ENCODE peak calls at places on chromosomes 12 and 14, in six cellular contexts. O, P, A, J, X and K are unnamed samples.

GRCh38 chr12:6620137-6620884 is 13.1 kb upstream of the CHD4 start:
- DNase-seq in J (peak), A (no peak), X (no peak), O (no peak), P (no peak), K (no peak)

GRCh38 chr14:94384342-94384741 is 4.1 kb downstream of the SERPINA1 start:
- DNase-seq in X (no peak), A (no peak), P (no peak), J (no peak), O (no peak), K (no peak)

GRCh38 chr14:53964249-53964648 is 7.6 kb upstream of the BMP4 start:
- DNase-seq in P (no peak), J (no peak), X (peak), A (no peak), O (no peak), K (no peak)

GRCh38 chr12:120376416-120376815 is 7.5 kb upstream of the MSI1 start:
- DNase-seq in X (no peak), J (no peak), A (no peak), O (no peak), P (no peak), K (no peak)

GRCh38 chr14:97994020-97994531 is 1196.9 kb downstream of the VRK1 start:
- DNase-seq in O (no peak), A (no peak), X (no peak), P (peak), J (no peak), K (no peak)

GRCh38 chr12:25130741-25131188 is 64.2 kb downstream of the DNAI7 start:
- DNase-seq in P (no peak), X (peak), J (no peak), A (peak), O (no peak), K (no peak)

GRCh38 chr14:70047598-70048312 is 141.0 kb downstream of the SLC8A3 start:
- DNase-seq in O (no peak), P (no peak), J (no peak), X (no peak), A (no peak), K (no peak)

GRCh38 chr12:95227818-95228356 is 10.3 kb downstream of the VEZT start:
- DNase-seq in A (no peak), X (no peak), O (no peak), J (no peak), P (no peak), K (no peak)

GRCh38 chr12:53180931-53181645 is 363 bp upstream of the CSAD start:
- DNase-seq in O (no peak), X (peak), P (peak), J (peak), A (no peak), K (no peak)

GRCh38 chr14:66746316-66747006 is 238.5 kb downstream of the GPHN start:
- DNase-seq in A (peak), J (no peak), P (no peak), X (peak), O (no peak), K (no peak)

GRCh38 chr14:71620401-71620800 is 311.8 kb upstream of the RGS6 start:
- DNase-seq in O (no peak), X (peak), J (no peak), P (no peak), A (no peak), K (no peak)

GRCh38 chr14:105142651-105143450 is 25.7 kb downstream of the JAG2 start:
- DNase-seq in X (no peak), P (no peak), O (peak), J (no peak), A (no peak), K (no peak)

GRCh38 chr14:70186826-70187483 is 1.8 kb downstream of the SLC8A3 start:
- DNase-seq in J (no peak), A (no peak), O (no peak), P (peak), X (no peak), K (no peak)

GRCh38 chr14:104678346-104678745 is 11.1 kb upstream of the INF2 start:
- DNase-seq in X (no peak), O (no peak), P (peak), A (no peak), J (peak), K (no peak)

GRCh38 chr12:62761658-62762057 is 173.3 kb downstream of the PPM1H start:
- DNase-seq in A (no peak), X (no peak), J (no peak), O (no peak), P (no peak), K (no peak)

GRCh38 chr14:24181251-24182077 is 7.2 kb downstream of the IPO4 start:
- DNase-seq in A (no peak), X (no peak), O (no peak), P (no peak), J (no peak), K (no peak)

GRCh38 chr12:24113701-24114100 is 164.2 kb upstream of the SOX5 start:
- DNase-seq in J (no peak), O (no peak), A (no peak), X (no peak), P (no peak), K (no peak)

GRCh38 chr14:39266589-39266870 is 32.8 kb downstream of the MIA2 start:
- DNase-seq in O (no peak), J (no peak), A (no peak), X (no peak), P (peak), K (no peak)

GRCh38 chr12:113898466-113898865 is 67.7 kb downstream of the RBM19 start:
- DNase-seq in X (no peak), O (no peak), P (no peak), A (no peak), J (no peak), K (no peak)

GRCh38 chr14:101559624-101560533 is 1.4 kb upstream of the DIO3 start:
- DNase-seq in P (no peak), O (no peak), J (no peak), X (no peak), A (no peak), K (no peak)

GRCh38 chr12:57518920-57519757 is 1.2 kb downstream of the DDIT3 start:
- DNase-seq in O (no peak), X (peak), A (no peak), J (no peak), P (no peak), K (no peak)

GRCh38 chr12:53006810-53007742 is 820 bp downstream of the EIF4B start:
- DNase-seq in A (peak), P (peak), X (peak), J (peak), O (no peak), K (peak)

GRCh38 chr12:131882804-131883520 is 11.5 kb upstream of the ULK1 start:
- DNase-seq in A (no peak), X (no peak), J (no peak), P (no peak), O (no peak), K (no peak)

GRCh38 chr12:119700078-119700477 is 32.1 kb downstream of the PRKAB1 start:
- DNase-seq in A (no peak), P (no peak), J (no peak), X (no peak), O (no peak), K (no peak)

GRCh38 chr12:111448266-111448830 is 42.6 kb downstream of the SH2B3 start:
- DNase-seq in X (no peak), A (no peak), J (no peak), P (peak), O (no peak), K (no peak)

GRCh38 chr14:89813485-89814080 is 140.9 kb downstream of the EFCAB11 start:
- DNase-seq in J (no peak), O (no peak), A (peak), X (peak), P (no peak), K (no peak)

GRCh38 chr12:53988519-53989226 is 3.7 kb downstream of the HOXC10 start:
- DNase-seq in P (no peak), J (peak), A (no peak), O (no peak), X (no peak), K (no peak)

GRCh38 chr14:21105095-21105494 is 4.2 kb downstream of the TMEM253 start:
- DNase-seq in O (no peak), J (no peak), X (no peak), A (no peak), P (no peak), K (no peak)

GRCh38 chr14:91119556-91120311 is 5.9 kb downstream of the DGLUCY start:
- DNase-seq in X (peak), A (no peak), O (no peak), P (no peak), J (no peak), K (no peak)

GRCh38 chr12:6532051-6532926 is 2.0 kb upstream of the GAPDH start:
- DNase-seq in X (peak), O (peak), P (peak), J (no peak), A (peak), K (peak)

GRCh38 chr12:123102781-123103503 is 47.9 kb downstream of the PITPNM2 start:
- DNase-seq in X (no peak), J (no peak), O (no peak), P (no peak), A (no peak), K (no peak)

GRCh38 chr12:75623631-75624118 is 112.3 kb upstream of the KRR1 start:
- DNase-seq in P (no peak), X (peak), A (no peak), O (no peak), J (no peak), K (no peak)

DNA sequence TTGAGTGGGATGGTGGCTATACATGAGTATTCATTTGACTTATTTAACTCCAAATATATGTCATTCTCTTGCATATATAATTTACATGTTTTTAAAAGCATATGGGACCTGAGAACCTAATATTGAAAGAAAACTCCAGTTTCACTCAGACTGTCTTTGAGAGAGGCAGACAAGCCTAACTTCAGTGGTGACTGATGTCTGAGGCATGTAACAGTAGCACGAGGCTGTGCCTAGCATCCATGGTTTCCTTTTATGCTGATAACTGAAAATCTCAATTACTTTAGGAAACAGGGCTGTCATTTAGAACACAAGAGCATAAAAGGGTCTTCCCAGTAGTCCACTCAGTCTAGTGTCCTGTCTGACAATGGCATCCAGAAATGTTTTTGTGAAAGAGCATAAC is 24.2 kb downstream of the MAPK1IP1L start:
- DNase-seq in O (no peak), P (no peak), A (no peak), J (no peak), X (peak), K (no peak)
- H3K27ac ChIP-seq in O (no peak), P (no peak), A (no peak), J (no peak), X (peak), K (no peak)

DNA sequence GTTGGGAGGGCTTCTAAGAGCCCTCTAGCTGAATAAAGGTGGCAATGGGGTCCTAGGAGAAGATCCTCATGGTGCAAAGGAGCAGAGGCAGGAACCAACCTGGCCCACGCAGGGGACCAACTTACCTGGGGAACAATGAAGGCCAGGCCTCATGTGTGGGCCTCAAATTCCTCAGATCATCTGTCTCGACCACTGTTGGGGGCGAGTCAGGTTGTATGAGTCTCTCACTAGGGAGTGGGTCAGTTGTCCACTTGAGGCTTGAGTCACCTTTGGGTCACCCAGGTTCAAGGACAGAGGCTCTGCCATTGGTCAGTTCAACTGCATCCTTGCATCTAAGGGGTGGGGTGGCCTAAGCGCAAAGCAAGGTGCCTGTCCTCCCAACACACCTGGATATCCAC is 43.7 kb upstream of the BDKRB2 start:
- DNase-seq in A (no peak), O (no peak), P (no peak), X (no peak), J (no peak), K (no peak)
- H3K27ac ChIP-seq in A (no peak), O (no peak), P (no peak), X (no peak), J (no peak), K (no peak)

GRCh38 chr12:3998397-3998796 is 125.2 kb upstream of the PARP11 start:
- DNase-seq in O (no peak), A (no peak), P (no peak), J (no peak), X (no peak), K (no peak)

GRCh38 chr12:3999904-4000303 is 126.7 kb upstream of the PARP11 start:
- DNase-seq in X (no peak), J (no peak), O (no peak), A (no peak), P (no peak), K (no peak)

GRCh38 chr12:4001869-4002268 is 128.7 kb upstream of the PARP11 start:
- DNase-seq in O (no peak), J (no peak), X (no peak), P (no peak), A (no peak), K (no peak)

GRCh38 chr12:4001031-4001430 is 127.8 kb upstream of the PARP11 start:
- DNase-seq in P (no peak), A (no peak), J (no peak), X (no peak), O (no peak), K (no peak)

DNA sequence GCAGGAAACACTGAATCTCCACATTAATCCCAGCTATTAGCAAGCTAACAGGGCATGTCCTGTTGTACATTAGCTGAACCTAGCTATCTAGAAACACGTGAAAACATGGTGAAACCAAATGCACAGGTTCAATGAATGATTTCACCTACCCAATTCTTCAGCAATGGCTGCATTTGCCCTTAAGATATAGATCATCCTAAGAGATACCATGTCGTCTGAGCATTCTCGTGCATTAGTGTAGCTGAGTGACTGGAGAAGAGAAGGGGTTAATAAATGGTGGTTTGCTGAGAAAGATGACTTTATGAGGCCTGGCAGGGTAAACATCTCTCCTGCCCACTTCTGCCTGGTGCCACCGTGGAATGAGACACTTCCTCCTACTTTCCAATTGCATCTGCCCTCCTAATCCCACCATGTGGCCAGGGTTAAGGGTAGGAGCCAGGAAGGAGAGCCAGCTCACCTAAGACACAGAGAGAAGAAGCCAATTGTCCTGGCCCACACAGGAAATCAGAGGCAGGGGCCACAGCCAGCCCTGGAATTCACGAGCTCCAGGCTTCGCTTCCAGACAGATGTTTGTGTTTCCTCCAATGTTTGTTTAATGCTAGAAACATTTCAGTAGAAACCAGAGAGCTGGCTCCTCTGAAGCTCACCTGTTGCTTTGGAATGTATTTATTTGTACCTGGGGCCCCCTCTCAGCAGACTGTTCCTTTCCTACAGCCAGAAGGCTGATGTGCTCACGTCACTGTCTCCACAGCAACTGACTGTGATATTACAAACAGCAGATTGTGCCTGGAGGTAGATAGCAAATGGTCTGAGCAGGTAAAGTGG is 126.0 kb upstream of the PARP11 start:
- DNase-seq in P (no peak), X (no peak), A (no peak), J (no peak), O (no peak), K (no peak)
- H3K27ac ChIP-seq in P (no peak), X (no peak), A (no peak), J (peak), O (no peak), K (no peak)

GRCh38 chr12:107092669-107093546 is 441 bp downstream of the CRY1 start:
- DNase-seq in X (peak), A (no peak), O (peak), P (peak), J (peak), K (no peak)

GRCh38 chr12:107091381-107091780 is 2.0 kb downstream of the CRY1 start:
- DNase-seq in X (peak), O (no peak), A (no peak), P (no peak), J (no peak), K (no peak)

GRCh38 chr12:107093547-107094448 is at the start of gene CRY1:
- DNase-seq in X (peak), P (peak), A (peak), J (peak), O (peak), K (peak)

GRCh38 chr12:107088912-107089311 is 4.4 kb downstream of the CRY1 start:
- DNase-seq in O (no peak), J (no peak), A (no peak), X (no peak), P (no peak), K (no peak)

GRCh38 chr12:107091989-107092641 is 1.2 kb downstream of the CRY1 start:
- DNase-seq in A (peak), P (no peak), X (peak), O (no peak), J (no peak), K (peak)
- H3K27ac ChIP-seq in A (peak), P (peak), X (peak), O (peak), J (peak), K (peak)

GRCh38 chr12:15627995-15628945 is 160.9 kb downstream of the EPS8 start:
- DNase-seq in X (no peak), J (no peak), A (no peak), P (no peak), O (no peak), K (no peak)

GRCh38 chr12:15632708-15633107 is 156.5 kb downstream of the EPS8 start:
- DNase-seq in P (no peak), A (no peak), X (no peak), J (no peak), O (no peak), K (no peak)

GRCh38 chr12:15629108-15629507 is 160.1 kb downstream of the EPS8 start:
- DNase-seq in P (no peak), X (peak), A (peak), J (no peak), O (peak), K (no peak)

GRCh38 chr12:15631007-15631715 is 158.0 kb downstream of the EPS8 start:
- DNase-seq in J (no peak), O (no peak), P (no peak), X (no peak), A (no peak), K (no peak)

DNA sequence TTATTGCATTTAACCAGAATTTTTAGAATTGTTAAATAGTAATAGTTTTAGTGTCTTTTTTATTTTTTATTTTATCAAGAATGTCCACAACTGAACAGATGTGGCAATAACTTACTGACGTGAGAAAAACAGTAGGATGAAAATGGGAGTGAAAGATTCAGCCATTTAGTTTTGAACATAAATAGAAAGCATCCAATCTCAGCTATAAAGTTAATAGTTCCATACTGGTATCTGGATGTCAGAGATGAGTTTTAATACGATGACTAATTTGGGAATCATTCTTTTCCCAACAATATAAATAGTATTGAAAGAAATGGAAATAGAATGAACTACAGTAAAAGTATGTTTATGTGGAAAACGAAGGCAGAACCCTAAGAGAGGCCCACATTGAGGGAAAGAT is 159.4 kb downstream of the EPS8 start:
- DNase-seq in P (no peak), J (no peak), O (no peak), X (no peak), A (no peak), K (no peak)
- H3K27ac ChIP-seq in P (peak), J (peak), O (peak), X (peak), A (no peak), K (no peak)

GRCh38 chr14:19949218-19949617 is 18.5 kb downstream of the OR4K1 start:
- DNase-seq in P (no peak), J (no peak), A (no peak), X (no peak), O (no peak), K (no peak)
- H3K27ac ChIP-seq in P (no peak), J (no peak), A (no peak), X (no peak), O (no peak), K (no peak)

DNA sequence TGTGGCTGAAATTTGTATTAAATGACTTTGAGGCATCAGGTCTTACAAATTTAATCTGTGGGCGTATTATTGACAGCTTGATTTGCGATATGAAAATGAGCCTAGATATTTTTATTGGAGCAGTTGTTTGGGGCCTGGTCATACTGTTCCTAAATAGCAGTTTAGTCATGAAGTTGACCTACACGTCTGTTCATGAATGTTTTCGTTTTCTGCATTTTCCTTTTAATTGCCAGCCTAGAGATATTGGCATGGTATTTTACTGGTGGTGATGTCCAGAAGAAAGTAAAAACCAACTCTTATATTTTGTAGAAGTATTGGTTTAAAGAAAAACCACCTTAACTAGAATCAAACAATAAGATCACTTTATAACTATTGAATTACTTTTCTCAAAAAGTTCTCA is 1.8 kb downstream of the EML1 start:
- DNase-seq in O (no peak), J (no peak), X (no peak), P (no peak), A (no peak), K (no peak)
- H3K27ac ChIP-seq in O (no peak), J (no peak), X (no peak), P (no peak), A (no peak), K (no peak)